ENCODE peak calls at places on chromosomes 4 and X, in four cellular contexts. One of them, this sample, is unnamed.

GRCh38 chr4:40309250-40309774 is 25.8 kb upstream of the CHRNA9 start:
- DNase-seq in astrocyte of the spinal cord: peak
- DNase-seq in tibial artery: peak
- DNase-seq in EL: peak
- DNase-seq in this sample: peak

GRCh38 chrX:31266172-31267076 is 194.6 kb upstream of the FTHL17 start:
- DNase-seq in astrocyte of the spinal cord: peak
- DNase-seq in tibial artery: peak
- DNase-seq in EL: peak
- DNase-seq in this sample: peak

GRCh38 chrX:44974462-44974861 is 101.5 kb downstream of the KDM6A start:
- DNase-seq in astrocyte of the spinal cord: peak
- DNase-seq in tibial artery: no peak
- DNase-seq in EL: peak
- DNase-seq in this sample: peak

GRCh38 chr4:62342346-62342745 is 1142.2 kb downstream of the ADGRL3 start:
- DNase-seq in astrocyte of the spinal cord: no peak
- DNase-seq in tibial artery: no peak
- DNase-seq in EL: no peak
- DNase-seq in this sample: no peak

GRCh38 chr4:156190606-156191005 is 236.9 kb upstream of the CTSO start:
- DNase-seq in astrocyte of the spinal cord: peak
- DNase-seq in tibial artery: no peak
- DNase-seq in EL: peak
- DNase-seq in this sample: peak

GRCh38 chrX:88438209-88438608 is 308.8 kb upstream of the CPXCR1 start:
- DNase-seq in astrocyte of the spinal cord: no peak
- DNase-seq in tibial artery: no peak
- DNase-seq in EL: no peak
- DNase-seq in this sample: no peak

GRCh38 chrX:55056820-55057690 is 17.8 kb upstream of the PAGE2B start:
- DNase-seq in astrocyte of the spinal cord: peak
- DNase-seq in tibial artery: no peak
- DNase-seq in EL: peak
- DNase-seq in this sample: peak

GRCh38 chr4:189974056-189974455 is 33.4 kb downstream of the FRG1 start:
- DNase-seq in astrocyte of the spinal cord: no peak
- DNase-seq in tibial artery: no peak
- DNase-seq in EL: peak
- DNase-seq in this sample: peak

GRCh38 chrX:24306430-24306829 is 7.4 kb downstream of the SUPT20HL2 start:
- DNase-seq in astrocyte of the spinal cord: no peak
- DNase-seq in tibial artery: no peak
- DNase-seq in EL: no peak
- DNase-seq in this sample: no peak

GRCh38 chrX:12446342-12447075 is 308.2 kb downstream of the FRMPD4 start:
- DNase-seq in astrocyte of the spinal cord: peak
- DNase-seq in tibial artery: no peak
- DNase-seq in EL: peak
- DNase-seq in this sample: peak

GRCh38 chr4:67020079-67020807 is 525.1 kb downstream of the CENPC start:
- DNase-seq in astrocyte of the spinal cord: peak
- DNase-seq in tibial artery: no peak
- DNase-seq in EL: peak
- DNase-seq in this sample: peak

GRCh38 chr4:139461022-139461421 is 7.1 kb downstream of the RAB33B start:
- DNase-seq in astrocyte of the spinal cord: no peak
- DNase-seq in tibial artery: no peak
- DNase-seq in EL: no peak
- DNase-seq in this sample: peak

GRCh38 chr4:185263419-185263818 is 54.0 kb downstream of the SNX25 start:
- DNase-seq in astrocyte of the spinal cord: no peak
- DNase-seq in tibial artery: no peak
- DNase-seq in EL: no peak
- DNase-seq in this sample: no peak

GRCh38 chr4:54898941-54899340 is 226.5 kb downstream of the KDR start:
- DNase-seq in astrocyte of the spinal cord: peak
- DNase-seq in tibial artery: no peak
- DNase-seq in EL: peak
- DNase-seq in this sample: no peak

GRCh38 chr4:26256016-26256415 is 64.8 kb upstream of the RBPJ start:
- DNase-seq in astrocyte of the spinal cord: peak
- DNase-seq in tibial artery: no peak
- DNase-seq in EL: no peak
- DNase-seq in this sample: no peak

GRCh38 chr4:120865985-120866384 is 56.5 kb downstream of the PRDM5 start:
- DNase-seq in astrocyte of the spinal cord: no peak
- DNase-seq in tibial artery: no peak
- DNase-seq in EL: no peak
- DNase-seq in this sample: no peak

GRCh38 chrX:110041980-110042379 is 39.1 kb downstream of the TMEM164 start:
- DNase-seq in astrocyte of the spinal cord: no peak
- DNase-seq in tibial artery: no peak
- DNase-seq in EL: no peak
- DNase-seq in this sample: no peak

GRCh38 chrX:108316456-108316855 is 121.8 kb downstream of the COL4A6 start:
- DNase-seq in astrocyte of the spinal cord: no peak
- DNase-seq in tibial artery: no peak
- DNase-seq in EL: no peak
- DNase-seq in this sample: no peak

GRCh38 chrX:68114573-68115199 is 318.6 kb downstream of the OPHN1 start:
- DNase-seq in astrocyte of the spinal cord: peak
- DNase-seq in tibial artery: no peak
- DNase-seq in EL: peak
- DNase-seq in this sample: peak

GRCh38 chr4:98473046-98473445 is 185.4 kb downstream of the TSPAN5 start:
- DNase-seq in astrocyte of the spinal cord: no peak
- DNase-seq in tibial artery: no peak
- DNase-seq in EL: no peak
- DNase-seq in this sample: no peak

GRCh38 chrX:12790878-12791252 is 347 bp upstream of the PRPS2 start:
- DNase-seq in astrocyte of the spinal cord: no peak
- DNase-seq in tibial artery: no peak
- DNase-seq in EL: no peak
- DNase-seq in this sample: no peak

GRCh38 chr4:55781809-55782208 is 37.8 kb upstream of the EXOC1L start:
- DNase-seq in astrocyte of the spinal cord: no peak
- DNase-seq in tibial artery: no peak
- DNase-seq in EL: no peak
- DNase-seq in this sample: no peak

GRCh38 chrX:11665144-11666040 is at the start of gene ARHGAP6:
- DNase-seq in astrocyte of the spinal cord: peak
- DNase-seq in tibial artery: peak
- DNase-seq in EL: peak
- DNase-seq in this sample: peak

GRCh38 chr4:174764105-174764729 is 64.8 kb downstream of the GLRA3 start:
- DNase-seq in astrocyte of the spinal cord: peak
- DNase-seq in tibial artery: no peak
- DNase-seq in EL: peak
- DNase-seq in this sample: peak

GRCh38 chr4:82697561-82697960 is 101.0 kb downstream of the SCD5 start:
- DNase-seq in astrocyte of the spinal cord: no peak
- DNase-seq in tibial artery: no peak
- DNase-seq in EL: no peak
- DNase-seq in this sample: no peak

GRCh38 chr4:184462724-184463123 is 11.6 kb downstream of the IRF2 start:
- DNase-seq in astrocyte of the spinal cord: no peak
- DNase-seq in tibial artery: no peak
- DNase-seq in EL: no peak
- DNase-seq in this sample: no peak

GRCh38 chr4:158605393-158605792 is 66.3 kb downstream of the C4orf46 start:
- DNase-seq in astrocyte of the spinal cord: no peak
- DNase-seq in tibial artery: no peak
- DNase-seq in EL: no peak
- DNase-seq in this sample: no peak

GRCh38 chrX:23765868-23766267 is 17.1 kb upstream of the SAT1 start:
- DNase-seq in astrocyte of the spinal cord: no peak
- DNase-seq in tibial artery: no peak
- DNase-seq in EL: no peak
- DNase-seq in this sample: no peak

GRCh38 chr4:113637363-113637762 is 124.2 kb downstream of the CAMK2D start:
- DNase-seq in astrocyte of the spinal cord: peak
- DNase-seq in tibial artery: no peak
- DNase-seq in EL: peak
- DNase-seq in this sample: peak

GRCh38 chr4:117085185-117085701 is at the start of gene TRAM1L1:
- DNase-seq in astrocyte of the spinal cord: peak
- DNase-seq in tibial artery: peak
- DNase-seq in EL: peak
- DNase-seq in this sample: no peak

GRCh38 chr4:3868841-3869572 is 102.8 kb downstream of the ADRA2C start:
- DNase-seq in astrocyte of the spinal cord: no peak
- DNase-seq in tibial artery: no peak
- DNase-seq in EL: no peak
- DNase-seq in this sample: no peak

GRCh38 chr4:109967798-109968520 is 55.3 kb downstream of the EGF start:
- DNase-seq in astrocyte of the spinal cord: peak
- DNase-seq in tibial artery: no peak
- DNase-seq in EL: peak
- DNase-seq in this sample: peak

GRCh38 chrX:48958635-48959094 is 1.3 kb upstream of the OTUD5 start:
- DNase-seq in astrocyte of the spinal cord: peak
- DNase-seq in tibial artery: peak
- DNase-seq in EL: peak
- DNase-seq in this sample: peak

GRCh38 chrX:105063743-105064142 is 156.8 kb downstream of the TEX13A start:
- DNase-seq in astrocyte of the spinal cord: no peak
- DNase-seq in tibial artery: no peak
- DNase-seq in EL: no peak
- DNase-seq in this sample: no peak

This sample was measured in A172.